ENCODE peak calls at places on chromosome 15, in four cellular contexts. Y, E, U and J are unnamed samples.

GRCh38 chr15:77710637-77711036 is 77.9 kb upstream of the LINGO1 start:
- DNase-seq in E (no peak), U (peak; percentile 50), Y (no peak), J (no peak)

GRCh38 chr15:40871749-40872617 is 2.1 kb downstream of the RHOV start:
- DNase-seq in U (peak; percentile 96), Y (no peak), E (no peak), J (no peak)

GRCh38 chr15:67059127-67059553 is 6.3 kb upstream of the SMAD3 start:
- DNase-seq in U (peak; percentile 91), Y (no peak), E (no peak), J (no peak)

GRCh38 chr15:82100116-82100795 is 54.4 kb upstream of the MEX3B start:
- DNase-seq in Y (no peak), U (no peak), E (no peak), J (no peak)

GRCh38 chr15:83890584-83890983 is 236.7 kb downstream of the ADAMTSL3 start:
- DNase-seq in E (peak; percentile 53), Y (no peak), U (no peak), J (no peak)

GRCh38 chr15:25579127-25579526 is 140.3 kb upstream of the UBE3A start:
- DNase-seq in E (no peak), U (no peak), Y (no peak), J (no peak)

GRCh38 chr15:32956006-32956405 is 238.2 kb downstream of the GREM1 start:
- DNase-seq in U (no peak), Y (no peak), E (peak; percentile 84), J (no peak)

GRCh38 chr15:71752604-71753289 is 57.6 kb upstream of the NR2E3 start:
- DNase-seq in Y (no peak), E (peak; percentile 95), U (no peak), J (no peak)

GRCh38 chr15:69782809-69783208 is 314.9 kb downstream of the TLE3 start:
- DNase-seq in Y (no peak), E (no peak), U (no peak), J (no peak)

GRCh38 chr15:55742927-55743614 is at the start of gene PRTG:
- DNase-seq in Y (peak; percentile 41), E (peak; percentile 76), U (peak; percentile 69), J (peak; percentile 64)

GRCh38 chr15:76866716-76867321 is 38.3 kb downstream of the SCAPER start:
- DNase-seq in U (no peak), Y (no peak), E (peak; percentile 65), J (no peak)

GRCh38 chr15:59456114-59456513 is 18.1 kb downstream of the FAM81A start:
- DNase-seq in Y (no peak), U (peak; percentile 63), E (no peak), J (no peak)

GRCh38 chr15:76467136-76467535 is 130.6 kb downstream of the ISL2 start:
- DNase-seq in E (no peak), Y (no peak), U (no peak), J (no peak)